ENCODE peak calls at places on chromosomes 6 and 20, in nine cellular contexts. J is heart right ventricle; A is T-cell; L is non-pigmented ciliary epithelial cell; T is CD8-positive, alpha-beta T cell; U is mucosa of gallbladder; R is BE2C; I is T follicular helper cell; D is cardiac muscle cell. W is an unnamed sample.

GRCh38 chr6:169788809-169789145 is 37.4 kb downstream of the ERMARD start:
- DNase-seq in D (no peak), J (no peak), A (no peak), T (no peak), I (no peak), R (no peak), U (no peak), L (no peak), W (no peak)

GRCh38 chr20:20417891-20418676 is 50.2 kb downstream of the INSM1 start:
- DNase-seq in L (no peak), J (no peak), T (no peak), U (no peak), D (no peak), I (no peak), R (no peak), A (no peak), W (no peak)

GRCh38 chr6:21769973-21770372 is 176.4 kb downstream of the SOX4 start:
- DNase-seq in J (no peak), U (no peak), I (no peak), R (no peak), L (no peak), T (no peak), D (no peak), A (no peak), W (no peak)

GRCh38 chr6:52074155-52074554 is 13.3 kb downstream of the PKHD1 start:
- DNase-seq in R (no peak), I (no peak), D (no peak), U (no peak), J (no peak), L (no peak), A (no peak), T (no peak), W (no peak)

GRCh38 chr6:90362273-90362672 is 65.6 kb upstream of the BACH2 start:
- DNase-seq in U (no peak), J (no peak), A (no peak), R (no peak), L (no peak), T (no peak), D (peak; percentile 70), I (no peak), W (no peak)

GRCh38 chr6:139482184-139482751 is 107.8 kb upstream of the CITED2 start:
- DNase-seq in A (no peak), L (no peak), T (no peak), U (no peak), I (no peak), R (no peak), D (peak; percentile 23), J (no peak), W (no peak)

GRCh38 chr6:162778603-162779002 is 50.8 kb downstream of the PACRG start:
- DNase-seq in J (no peak), U (no peak), L (no peak), I (no peak), D (no peak), R (no peak), A (no peak), T (no peak), W (no peak)

GRCh38 chr20:17822039-17822438 is 122.3 kb downstream of the BANF2 start:
- DNase-seq in I (no peak), L (no peak), A (no peak), T (no peak), U (peak; percentile 70), J (no peak), D (peak; percentile 92), R (no peak), W (no peak)

GRCh38 chr6:165737396-165737795 is 74.4 kb upstream of the PDE10A start:
- DNase-seq in J (no peak), I (no peak), A (no peak), L (no peak), D (no peak), R (no peak), U (no peak), T (no peak), W (no peak)

GRCh38 chr6:118663993-118664985 is 12.9 kb upstream of the CEP85L start:
- DNase-seq in A (no peak), R (no peak), U (no peak), I (no peak), D (no peak), T (no peak), L (no peak), J (no peak), W (no peak)

GRCh38 chr20:20441259-20441658 is 73.4 kb downstream of the INSM1 start:
- DNase-seq in A (no peak), T (no peak), L (no peak), I (no peak), D (no peak), J (no peak), U (no peak), R (no peak), W (peak; percentile 41)

GRCh38 chr6:141548969-141549368 is 583.8 kb upstream of the GJE1 start:
- DNase-seq in U (no peak), T (no peak), A (no peak), D (peak; percentile 21), R (no peak), L (no peak), I (no peak), J (no peak), W (no peak)

GRCh38 chr6:149545258-149545753 is 537 bp downstream of the PPIL4 start:
- DNase-seq in U (peak; percentile 17), T (peak; percentile 56), J (peak; percentile 30), A (peak; percentile 67), R (peak; percentile 18), L (peak; percentile 28), D (peak; percentile 78), I (peak; percentile 70), W (peak; percentile 9)

GRCh38 chr6:38270367-38270766 is 369.4 kb downstream of the BTBD9 start:
- DNase-seq in I (no peak), J (no peak), R (no peak), T (no peak), U (no peak), L (no peak), A (no peak), D (no peak), W (no peak)

GRCh38 chr6:44806656-44807055 is 419.1 kb downstream of the CDC5L start:
- DNase-seq in J (no peak), A (no peak), T (no peak), U (no peak), L (no peak), R (peak; percentile 16), D (no peak), I (no peak), W (peak; percentile 50)

GRCh38 chr20:33561981-33562601 is 72.2 kb downstream of the CBFA2T2 start:
- DNase-seq in T (no peak), R (peak; percentile 93), L (peak; percentile 56), J (peak; percentile 47), A (no peak), U (peak; percentile 79), I (no peak), D (peak; percentile 94), W (peak; percentile 58)

GRCh38 chr20:37438464-37439222 is 82.4 kb upstream of the NNAT start:
- DNase-seq in U (no peak), T (no peak), J (no peak), I (no peak), L (no peak), A (no peak), D (no peak), R (no peak), W (no peak)

GRCh38 chr20:36606171-36607116 is 865 bp downstream of the RAB5IF start:
- DNase-seq in J (no peak), D (peak; percentile 46), I (no peak), U (peak; percentile 18), L (no peak), A (no peak), T (no peak), R (no peak), W (no peak)

GRCh38 chr20:17635846-17636245 is 46.2 kb downstream of the RRBP1 start:
- DNase-seq in T (no peak), D (peak; percentile 46), L (no peak), I (no peak), R (no peak), A (no peak), J (no peak), U (no peak), W (no peak)

GRCh38 chr6:112781236-112781635 is 434.1 kb downstream of the RFPL4B start:
- DNase-seq in A (no peak), J (no peak), U (no peak), I (no peak), R (peak; percentile 30), T (no peak), D (peak; percentile 58), L (no peak), W (no peak)

GRCh38 chr20:51333971-51334370 is 208.5 kb downstream of the NFATC2 start:
- DNase-seq in D (no peak), A (no peak), L (no peak), T (no peak), R (no peak), J (no peak), I (no peak), U (no peak), W (no peak)

GRCh38 chr6:72826033-72826432 is 204.2 kb downstream of the KCNQ5 start:
- DNase-seq in L (no peak), A (no peak), U (no peak), R (no peak), I (no peak), D (peak; percentile 22), T (no peak), J (no peak), W (no peak)

GRCh38 chr6:13496508-13497180 is 9.2 kb upstream of the GFOD1 start:
- DNase-seq in I (no peak), D (peak; percentile 48), A (no peak), L (no peak), T (no peak), R (no peak), U (no peak), J (no peak), W (no peak)

GRCh38 chr6:133184798-133185380 is 56.3 kb upstream of the EYA4 start:
- DNase-seq in A (no peak), I (no peak), L (no peak), D (peak; percentile 57), R (no peak), U (no peak), T (no peak), J (no peak), W (no peak)

GRCh38 chr6:23265270-23265669 is 695.9 kb downstream of the HDGFL1 start:
- DNase-seq in T (no peak), A (no peak), J (no peak), I (no peak), R (no peak), D (no peak), L (no peak), U (no peak), W (no peak)

GRCh38 chr6:79864421-79864820 is 82.9 kb downstream of the ELOVL4 start:
- DNase-seq in L (no peak), D (no peak), A (no peak), J (no peak), U (no peak), I (no peak), T (no peak), R (no peak), W (no peak)

GRCh38 chr20:34083137-34083536 is 28.9 kb downstream of the EIF2S2 start:
- DNase-seq in U (peak; percentile 73), R (peak; percentile 57), L (peak; percentile 65), T (no peak), D (peak; percentile 98), J (peak; percentile 78), I (no peak), A (no peak), W (no peak)

GRCh38 chr6:117483004-117483644 is 650 bp downstream of the DCBLD1 start:
- DNase-seq in D (peak; percentile 63), I (no peak), R (peak; percentile 69), J (peak; percentile 73), U (peak; percentile 59), L (no peak), A (no peak), T (no peak), W (peak; percentile 65)

GRCh38 chr20:21512634-21513180 is 1.2 kb downstream of the NKX2-2 start:
- DNase-seq in A (no peak), J (no peak), D (no peak), U (no peak), R (no peak), T (no peak), L (no peak), I (no peak), W (no peak)

GRCh38 chr6:7684076-7684475 is 41.8 kb upstream of the BMP6 start:
- DNase-seq in I (no peak), D (no peak), L (no peak), A (no peak), T (no peak), J (no peak), R (no peak), U (no peak), W (no peak)

GRCh38 chr20:47175501-47175900 is 181.0 kb downstream of the ZMYND8 start:
- DNase-seq in T (no peak), J (no peak), I (no peak), D (peak; percentile 34), A (no peak), U (no peak), L (no peak), R (no peak), W (no peak)